ENCODE peak calls at places on chromosome 2, in four cellular contexts. Z is AG10803, P is epithelial cell of esophagus, W is IMR-90. D is an unnamed sample.

GRCh38 chr2:69280017-69280671 is 106.9 kb downstream of the GFPT1 start:
- DNase-seq in Z (peak; percentile 69), P (no peak), W (no peak), D (no peak)

GRCh38 chr2:201996006-201996405 is 37.6 kb upstream of the FZD7 start:
- DNase-seq in Z (no peak), P (peak; percentile 76), W (no peak), D (no peak)

GRCh38 chr2:207719008-207719407 is 7.6 kb downstream of the CCNYL1 start:
- DNase-seq in Z (no peak), P (no peak), W (no peak), D (no peak)

GRCh38 chr2:53473762-53474161 is 293.8 kb upstream of the CHAC2 start:
- DNase-seq in Z (no peak), P (no peak), W (peak; percentile 60), D (no peak)

GRCh38 chr2:41896186-41896846 is 151.5 kb upstream of the PKDCC start:
- DNase-seq in Z (no peak), P (no peak), W (no peak), D (peak; percentile 9)

GRCh38 chr2:208820289-208820688 is 413.7 kb downstream of the PTH2R start:
- DNase-seq in Z (no peak), P (peak; percentile 57), W (no peak), D (no peak)

GRCh38 chr2:65655000-65655399 is 222.6 kb upstream of the SPRED2 start:
- DNase-seq in Z (no peak), P (no peak), W (no peak), D (no peak)

GRCh38 chr2:237072067-237072931 is 13.4 kb upstream of the COPS8 start:
- DNase-seq in Z (peak; percentile 60), P (peak; percentile 68), W (peak; percentile 61), D (peak; percentile 61)

GRCh38 chr2:203484266-203485112 is 50.6 kb downstream of the RAPH1 start:
- DNase-seq in Z (peak; percentile 45), P (peak; percentile 34), W (peak; percentile 16), D (peak; percentile 47)

GRCh38 chr2:28335666-28336065 is 57.0 kb upstream of the FOSL2 start:
- DNase-seq in Z (no peak), P (no peak), W (no peak), D (no peak)

GRCh38 chr2:212249451-212249850 is 289.2 kb downstream of the ERBB4 start:
- DNase-seq in Z (peak; percentile 4), P (peak; percentile 48), W (peak; percentile 39), D (no peak)

GRCh38 chr2:200226652-200227426 is 79.7 kb upstream of the SPATS2L start:
- DNase-seq in Z (no peak), P (no peak), W (no peak), D (no peak)

GRCh38 chr2:128638311-128638710 is 319.6 kb upstream of the HS6ST1 start:
- DNase-seq in Z (no peak), P (no peak), W (no peak), D (no peak)

GRCh38 chr2:101983928-101984327 is 7.8 kb upstream of the IL1R2 start:
- DNase-seq in Z (no peak), P (peak; percentile 46), W (no peak), D (no peak)

GRCh38 chr2:100812573-100812972 is 7.4 kb upstream of the NPAS2 start:
- DNase-seq in Z (no peak), P (no peak), W (no peak), D (no peak)

GRCh38 chr2:34936089-34936488 is 1337.0 kb upstream of the FAM98A start:
- DNase-seq in Z (no peak), P (no peak), W (no peak), D (no peak)

GRCh38 chr2:86788881-86789686 is 1.6 kb downstream of the CD8A start:
- DNase-seq in Z (no peak), P (peak; percentile 24), W (no peak), D (no peak)

GRCh38 chr2:150526827-150527226 is 39.4 kb upstream of the RND3 start:
- DNase-seq in Z (peak; percentile 96), P (peak; percentile 97), W (peak; percentile 94), D (no peak)

GRCh38 chr2:205848601-205849000 is 166.3 kb downstream of the NRP2 start:
- DNase-seq in Z (peak; percentile 80), P (peak; percentile 27), W (peak; percentile 41), D (no peak)

GRCh38 chr2:64143154-64144056 is 815 bp downstream of the PELI1 start:
- DNase-seq in Z (peak; percentile 25), P (peak; percentile 45), W (peak; percentile 34), D (peak; percentile 29)

GRCh38 chr2:27799646-27800010 is 28.1 kb downstream of the MRPL33 start:
- DNase-seq in Z (no peak), P (peak; percentile 73), W (no peak), D (no peak)

GRCh38 chr2:58033530-58033929 is 13.1 kb upstream of the VRK2 start:
- DNase-seq in Z (no peak), P (no peak), W (no peak), D (no peak)

GRCh38 chr2:202627042-202627441 is 7.7 kb upstream of the FAM117B start:
- DNase-seq in Z (no peak), P (no peak), W (no peak), D (no peak)

GRCh38 chr2:17961789-17962188 is 83.3 kb downstream of the KCNS3 start:
- DNase-seq in Z (no peak), P (no peak), W (no peak), D (no peak)

GRCh38 chr2:180208841-180209240 is 201.7 kb upstream of the CWC22 start:
- DNase-seq in Z (peak; percentile 49), P (peak; percentile 14), W (peak; percentile 62), D (no peak)

GRCh38 chr2:100554788-100555407 is 7.9 kb upstream of the PDCL3 start:
- DNase-seq in Z (no peak), P (no peak), W (no peak), D (peak; percentile 9)

GRCh38 chr2:51624995-51625394 is 593.1 kb upstream of the NRXN1 start:
- DNase-seq in Z (peak; percentile 6), P (peak; percentile 15), W (peak; percentile 73), D (no peak)

GRCh38 chr2:79980116-79980515 is 324.4 kb downstream of the LRRTM1 start:
- DNase-seq in Z (no peak), P (no peak), W (no peak), D (no peak)

GRCh38 chr2:74648009-74648443 is at the start of gene M1AP:
- DNase-seq in Z (no peak), P (peak; percentile 43), W (no peak), D (no peak)

GRCh38 chr2:158651358-158652057 is 143.6 kb upstream of the DAPL1 start:
- DNase-seq in Z (no peak), P (peak; percentile 13), W (no peak), D (no peak)

GRCh38 chr2:33104726-33105125 is 158.0 kb downstream of the LTBP1 start:
- DNase-seq in Z (no peak), P (peak; percentile 44), W (peak; percentile 73), D (no peak)

GRCh38 chr2:240966906-240967680 is 31.3 kb upstream of the SNED1 start:
- DNase-seq in Z (no peak), P (no peak), W (no peak), D (no peak)

GRCh38 chr2:240970104-240970503 is 28.3 kb upstream of the SNED1 start:
- DNase-seq in Z (no peak), P (no peak), W (no peak), D (no peak)

GRCh38 chr2:240970816-240971215 is 27.6 kb upstream of the SNED1 start:
- DNase-seq in Z (no peak), P (no peak), W (no peak), D (no peak)

GRCh38 chr2:240967681-240968621 is 30.5 kb upstream of the SNED1 start:
- DNase-seq in Z (no peak), P (no peak), W (no peak), D (no peak)

DNA sequence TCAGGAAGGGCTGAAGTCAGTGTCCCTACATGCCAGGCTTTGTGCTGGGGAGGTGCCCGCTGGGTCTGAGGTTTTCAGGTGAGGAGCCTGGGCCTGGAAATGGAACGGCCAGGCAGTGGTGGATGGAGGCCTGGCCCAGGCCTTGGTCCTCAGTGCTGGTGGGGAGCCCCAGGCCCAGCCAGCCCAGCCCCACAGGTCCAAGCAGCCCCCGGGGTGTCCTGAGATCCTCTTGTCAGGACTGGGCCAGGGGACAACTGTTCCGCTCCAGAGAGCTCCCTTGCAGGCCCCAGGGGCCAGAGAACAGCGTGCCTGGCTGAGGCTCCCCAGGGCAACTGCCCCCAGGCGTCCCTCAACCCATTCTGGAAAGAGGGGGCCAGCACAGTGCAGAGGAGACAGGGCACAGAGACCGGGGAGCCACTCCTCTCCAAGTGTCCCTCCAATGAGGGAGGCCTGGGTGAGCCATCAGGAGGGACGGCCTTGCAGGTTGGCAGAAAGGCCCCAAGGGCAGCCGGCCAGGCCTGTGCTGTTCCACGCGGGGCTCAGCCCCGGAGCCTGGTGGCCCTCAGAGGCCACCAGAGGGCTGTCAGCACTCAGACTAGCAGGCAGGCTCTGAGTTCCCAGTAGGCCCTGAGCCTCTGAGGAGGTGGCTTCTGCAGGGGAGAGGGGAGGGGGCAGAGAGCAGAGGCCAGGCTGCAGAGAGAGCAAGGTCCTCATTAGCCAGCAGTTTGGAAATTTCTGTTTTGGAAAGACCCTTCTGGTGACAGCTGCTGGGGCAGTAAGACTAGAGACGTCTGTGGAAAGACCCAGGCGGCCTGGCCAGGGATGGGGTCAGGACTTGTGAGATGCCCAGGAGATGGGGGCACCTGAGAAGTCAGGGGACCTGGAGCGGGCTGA is 29.4 kb upstream of the SNED1 start:
- DNase-seq in Z (no peak), P (no peak), W (no peak), D (no peak)
- TF ChIP-seq CTCF in Z (peak; percentile 4), P (no peak), W (no peak), D (no peak)

GRCh38 chr2:7111626-7112025 is 194.4 kb downstream of the RNF144A start:
- DNase-seq in Z (no peak), P (peak; percentile 32), W (no peak), D (no peak)
- TF ChIP-seq CTCF in Z (peak; percentile 18), P (peak; percentile 8), W (no peak), D (no peak)

GRCh38 chr2:181772777-181773176 is 92.5 kb upstream of the NEUROD1 start:
- DNase-seq in Z (no peak), P (no peak), W (no peak), D (no peak)

GRCh38 chr2:181772334-181772733 is 92.0 kb upstream of the NEUROD1 start:
- DNase-seq in Z (no peak), P (peak; percentile 35), W (no peak), D (no peak)

GRCh38 chr2:181777654-181778053 is 97.3 kb upstream of the NEUROD1 start:
- DNase-seq in Z (no peak), P (peak; percentile 44), W (no peak), D (no peak)

GRCh38 chr2:181776336-181776735 is 96.0 kb upstream of the NEUROD1 start:
- DNase-seq in Z (no peak), P (no peak), W (no peak), D (no peak)

GRCh38 chr2:181774601-181775179 is 94.4 kb upstream of the NEUROD1 start:
- DNase-seq in Z (peak; percentile 42), P (peak; percentile 74), W (peak; percentile 59), D (no peak)
- TF ChIP-seq CTCF in Z (no peak), P (no peak), W (no peak), D (no peak)

GRCh38 chr2:184596819-184597411 is 1.4 kb upstream of the ZNF804A start:
- DNase-seq in Z (peak; percentile 24), P (peak; percentile 48), W (peak; percentile 81), D (no peak)
- TF ChIP-seq CTCF in Z (no peak), P (no peak), W (no peak), D (no peak)

DNA sequence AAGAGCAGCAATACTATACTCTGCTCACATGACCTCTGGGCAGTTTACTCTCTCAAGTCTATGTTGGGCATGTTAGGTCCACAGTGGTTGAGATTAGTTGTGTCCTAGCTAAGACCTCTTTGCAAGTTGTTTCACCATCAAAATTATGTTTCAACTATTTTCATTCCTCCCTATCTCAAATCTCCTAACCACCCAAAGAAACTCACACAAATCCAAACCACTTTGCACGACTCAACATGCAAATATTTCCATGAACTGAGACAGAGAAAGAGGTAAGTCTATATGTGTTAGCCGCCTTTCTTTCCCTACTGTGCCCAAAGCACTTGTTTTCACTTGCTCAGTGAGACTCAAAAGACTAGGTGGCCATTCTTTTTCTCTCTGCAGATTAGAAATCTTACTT is 546.8 kb downstream of the TNS1 start:
- DNase-seq in Z (no peak), P (no peak), W (peak; percentile 59), D (no peak)
- TF ChIP-seq CTCF in Z (no peak), P (no peak), W (no peak), D (no peak)